ENCODE peak calls at places on chromosomes 2 and 18, in four cellular contexts. L is mucosa of descending colon; O is fibroblast of the aortic adventitia; Q is CD4-positive, alpha-beta memory T cell. G is an unnamed sample.

GRCh38 chr2:220373878-220374277 is 746.4 kb downstream of the SLC4A3 start:
- DNase-seq in L (no peak), Q (no peak), O (peak; percentile 8), G (no peak)

GRCh38 chr2:18790465-18791171 is 201.2 kb upstream of the NT5C1B start:
- DNase-seq in O (no peak), Q (no peak), L (no peak), G (no peak)

GRCh38 chr2:240348522-240348921 is 86.9 kb upstream of the GPC1 start:
- DNase-seq in Q (no peak), L (peak; percentile 6), O (no peak), G (no peak)

GRCh38 chr18:27017901-27018500 is 152.5 kb upstream of the AQP4 start:
- DNase-seq in L (no peak), Q (no peak), O (peak; percentile 1), G (no peak)

GRCh38 chr2:161068670-161069069 is 91.6 kb upstream of the TANK start:
- DNase-seq in L (no peak), O (peak; percentile 26), Q (no peak), G (no peak)

GRCh38 chr2:180038997-180039396 is 31.9 kb upstream of the CWC22 start:
- DNase-seq in L (no peak), O (peak; percentile 48), Q (no peak), G (no peak)

GRCh38 chr2:58535182-58535581 is 294.1 kb upstream of the FANCL start:
- DNase-seq in Q (no peak), O (no peak), L (no peak), G (no peak)

GRCh38 chr2:69815717-69816116 is 13.7 kb upstream of the GMCL1 start:
- DNase-seq in L (no peak), O (no peak), Q (no peak), G (no peak)

GRCh38 chr2:54595999-54596903 is 127.2 kb upstream of the EML6 start:
- DNase-seq in O (peak; percentile 82), L (peak; percentile 34), Q (no peak), G (no peak)

GRCh38 chr2:74513605-74514367 is 464 bp upstream of the TLX2 start:
- DNase-seq in O (no peak), Q (no peak), L (no peak), G (peak; percentile 79)

GRCh38 chr2:216339456-216340279 is 32.6 kb downstream of the MARCHF4 start:
- DNase-seq in O (peak; percentile 94), L (no peak), Q (no peak), G (no peak)

GRCh38 chr2:146661494-146662096 is 1183.2 kb upstream of the ACVR2A start:
- DNase-seq in Q (no peak), O (peak; percentile 61), L (no peak), G (peak; percentile 11)

GRCh38 chr2:27085670-27086089 is 892 bp upstream of the KHK start:
- DNase-seq in Q (no peak), O (peak; percentile 69), L (peak; percentile 86), G (no peak)
- H3K4me3 ChIP-seq in Q (peak overlapping the region; percentile 11), O (peak overlapping the region; percentile 56), L (peak overlapping the region; percentile 28), G (no peak overlapping the region)

GRCh38 chr2:203936535-203936934 is at the start of gene ICOS:
- DNase-seq in Q (peak; percentile 74), L (no peak), O (no peak), G (peak; percentile 84)
- H3K4me3 ChIP-seq in Q (peak within 1 kb of the TSS; percentile 70), L (no peak within 1 kb of the TSS), O (no peak within 1 kb of the TSS), G (no peak within 1 kb of the TSS)

DNA sequence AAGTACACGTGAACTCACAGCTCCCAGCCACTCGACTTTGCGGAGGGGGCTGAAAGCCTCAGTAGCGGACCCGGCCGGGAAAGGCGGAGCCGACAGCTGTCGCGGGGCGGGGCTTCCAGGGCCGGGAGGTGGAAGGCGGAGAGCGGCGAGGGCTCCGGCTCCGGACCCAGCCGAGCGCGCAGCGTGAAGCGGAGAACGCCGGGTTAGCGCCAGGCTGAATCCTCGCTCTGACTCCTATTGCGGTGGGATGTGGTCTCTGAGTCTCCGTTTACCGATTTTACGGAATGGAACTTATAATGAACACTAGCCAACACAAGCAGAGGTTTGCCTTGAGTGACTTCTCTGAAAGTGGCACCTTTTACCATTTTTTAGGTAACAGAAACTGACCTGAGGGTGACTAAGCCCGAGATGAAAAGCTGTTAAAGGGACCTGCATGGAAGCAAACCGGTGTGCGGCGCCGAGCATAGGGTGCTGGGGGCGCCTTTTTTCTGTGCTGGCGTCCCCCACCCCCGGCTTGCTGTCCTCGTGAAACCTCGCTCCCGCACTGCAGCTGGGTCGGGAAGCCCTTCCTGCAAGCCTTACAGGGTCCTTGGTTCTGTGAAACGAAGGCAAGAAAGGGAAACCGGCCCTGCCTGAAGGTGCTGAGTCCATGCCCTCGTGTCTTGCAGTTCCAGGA is 72.9 kb downstream of the EN1 start:
- DNase-seq in L (peak; percentile 62), O (peak; percentile 43), Q (no peak), G (no peak)
- H3K4me3 ChIP-seq in L (no peak overlapping the region), O (peak overlapping the region; percentile 64), Q (no peak overlapping the region), G (no peak overlapping the region)

GRCh38 chr2:56450772-56451171 is 267.0 kb downstream of the CCDC85A start:
- DNase-seq in L (no peak), Q (no peak), O (no peak), G (no peak)

GRCh38 chr2:56448403-56448998 is 264.7 kb downstream of the CCDC85A start:
- DNase-seq in L (no peak), O (peak; percentile 4), Q (no peak), G (no peak)

GRCh38 chr2:56449449-56449860 is 265.7 kb downstream of the CCDC85A start:
- DNase-seq in Q (no peak), O (no peak), L (no peak), G (no peak)

GRCh38 chr2:56450083-56450482 is 266.3 kb downstream of the CCDC85A start:
- DNase-seq in O (no peak), L (no peak), Q (no peak), G (no peak)

GRCh38 chr2:56448999-56449431 is 265.2 kb downstream of the CCDC85A start:
- DNase-seq in Q (no peak), L (peak; percentile 80), O (peak; percentile 14), G (no peak)
- H3K4me3 ChIP-seq in Q (no peak overlapping the region), L (no peak overlapping the region), O (no peak overlapping the region), G (no peak overlapping the region)

GRCh38 chr2:71417300-71418202 is 35.8 kb upstream of the DYSF start:
- DNase-seq in O (no peak), L (no peak), Q (peak; percentile 20), G (peak; percentile 19)
- H3K4me3 ChIP-seq in O (no peak overlapping the region), L (no peak overlapping the region), Q (peak overlapping the region; percentile 15), G (peak overlapping the region; percentile 58)

DNA sequence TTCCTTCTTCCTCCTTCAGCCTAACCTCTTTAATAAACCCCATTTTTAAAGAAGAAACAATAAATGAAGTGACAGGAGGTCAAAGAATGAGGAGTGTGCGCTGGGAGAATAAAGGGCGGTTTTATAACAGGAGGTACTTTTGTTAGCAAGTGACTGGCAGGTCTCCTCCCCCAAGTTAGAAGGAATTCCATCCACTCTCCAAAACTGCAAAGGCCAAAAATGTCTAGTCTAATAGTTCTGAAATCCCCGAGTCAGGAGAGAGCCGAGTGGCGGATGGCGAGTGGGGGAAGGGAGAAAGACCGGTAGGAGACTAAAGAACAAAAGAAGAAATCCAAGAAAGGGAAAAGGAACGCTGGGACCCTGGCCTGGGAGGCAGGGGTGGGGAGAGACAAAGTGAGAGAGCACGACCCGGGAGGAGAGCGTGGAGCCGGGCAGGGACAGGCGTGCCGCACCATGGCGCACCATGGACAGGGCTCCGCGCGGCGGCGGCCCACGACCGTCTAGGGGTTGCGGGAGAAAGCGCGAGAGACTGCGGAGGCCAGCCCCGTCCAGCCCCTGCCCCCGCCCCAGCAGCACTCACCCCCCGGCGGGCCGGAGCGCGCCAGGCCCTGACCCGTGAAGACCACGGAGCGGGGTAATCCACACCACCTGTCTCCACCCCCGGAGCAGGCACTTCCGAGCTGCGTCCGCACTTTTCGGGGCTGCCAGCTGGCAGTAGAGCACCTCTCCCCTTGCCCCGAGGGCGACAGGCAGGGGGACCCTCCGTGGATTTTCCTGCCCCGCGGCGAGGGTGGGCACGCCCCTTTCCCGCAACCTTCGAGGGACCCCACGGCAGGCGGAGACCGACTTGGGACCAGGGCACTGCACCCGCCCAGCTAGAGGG is 1.6 kb downstream of the CDH2 start:
- DNase-seq in Q (no peak), L (no peak), O (peak; percentile 61), G (no peak)
- H3K4me3 ChIP-seq in Q (no peak overlapping the region), L (no peak overlapping the region), O (peak overlapping the region; percentile 81), G (peak overlapping the region; percentile 68)

GRCh38 chr2:211816739-211817138 is 721.9 kb downstream of the ERBB4 start:
- DNase-seq in Q (no peak), O (no peak), L (no peak), G (no peak)
- H3K4me3 ChIP-seq in Q (no peak overlapping the region), O (no peak overlapping the region), L (no peak overlapping the region), G (no peak overlapping the region)

GRCh38 chr18:34976084-34976483 is 65.1 kb upstream of the MAPRE2 start:
- DNase-seq in L (no peak), O (no peak), Q (no peak), G (no peak)
- H3K4me3 ChIP-seq in L (no peak overlapping the region), O (no peak overlapping the region), Q (no peak overlapping the region), G (peak overlapping the region; percentile 82)

DNA sequence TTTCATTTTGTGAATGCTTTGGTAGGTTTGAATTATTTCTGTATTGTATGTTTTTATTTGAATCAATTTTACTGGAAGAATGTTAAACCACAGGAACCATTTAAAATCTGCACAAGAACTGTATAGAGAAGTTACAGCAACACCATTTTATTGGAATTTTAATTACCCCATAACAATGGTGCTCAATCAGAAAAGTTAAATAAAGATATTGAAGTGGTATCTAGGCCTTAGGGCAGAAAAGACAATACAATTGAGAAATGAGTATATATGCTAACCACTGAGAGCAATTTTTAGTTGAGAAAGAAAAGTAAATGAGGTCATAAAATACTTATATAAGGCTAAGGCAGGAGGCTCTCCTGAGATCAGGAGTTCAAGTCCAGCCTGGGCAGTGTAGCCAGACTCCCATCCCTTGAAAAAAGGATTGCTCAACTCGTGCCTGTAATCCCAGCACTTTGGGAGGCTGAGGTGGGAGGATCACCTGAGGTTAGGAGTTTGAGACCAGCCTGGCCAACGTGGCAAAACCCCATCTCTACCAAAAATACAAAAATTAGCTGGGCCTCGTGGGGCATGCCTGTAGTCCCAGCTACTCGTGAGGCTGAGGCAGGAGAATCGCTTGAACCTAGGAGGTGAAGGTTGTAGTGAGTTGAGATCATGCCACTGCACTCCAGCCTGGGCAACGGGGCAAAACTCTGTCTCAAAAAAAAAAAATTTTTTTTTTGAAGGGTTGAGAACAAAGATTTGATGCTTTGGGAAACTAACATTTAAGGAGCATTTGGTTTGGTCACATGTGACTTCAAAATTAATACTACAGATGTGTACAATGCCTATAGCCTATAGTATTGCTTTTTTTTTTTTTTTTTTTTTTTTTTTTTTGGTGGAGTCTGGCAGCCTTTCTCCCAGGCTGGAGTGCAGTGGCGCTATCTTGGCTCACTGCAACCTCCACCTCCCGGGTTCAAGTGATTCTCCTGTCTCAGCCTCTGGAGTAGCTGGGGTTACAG is 212.9 kb upstream of the STON1 start:
- DNase-seq in O (no peak), L (no peak), Q (no peak), G (no peak)
- H3K4me3 ChIP-seq in O (no peak overlapping the region), L (no peak overlapping the region), Q (no peak overlapping the region), G (no peak overlapping the region)